ENCODE peak calls at places on chromosomes 11 and 22, in eight cellular contexts. K, E, J, F, W, Z, X and O are unnamed samples.

GRCh38 chr11:113279591-113279990 is 34.8 kb upstream of the TTC12 start:
- DNase-seq in K (no peak), W (no peak), Z (no peak), E (no peak), F (no peak), J (no peak), X (no peak), O (no peak)

GRCh38 chr22:17366830-17367229 is 2.4 kb upstream of the CECR2 start:
- DNase-seq in K (peak), F (peak), E (no peak), X (peak), J (no peak), W (peak), Z (peak), O (no peak)

GRCh38 chr22:25111579-25112517 is 87.8 kb upstream of the CRYBB3 start:
- DNase-seq in F (no peak), K (peak), X (no peak), W (peak), E (no peak), Z (no peak), J (no peak), O (peak)

GRCh38 chr11:8870461-8871282 is 40.3 kb upstream of the AKIP1 start:
- DNase-seq in E (peak), W (peak), F (peak), X (peak), Z (peak), K (peak), J (peak), O (peak)

GRCh38 chr22:30865656-30866055 is 102.9 kb downstream of the MORC2 start:
- DNase-seq in E (no peak), Z (no peak), X (no peak), W (no peak), K (no peak), F (peak), J (no peak), O (no peak)

GRCh38 chr22:32531955-32532818 is 57.6 kb downstream of the FBXO7 start:
- DNase-seq in E (peak), F (peak), W (peak), Z (no peak), J (peak), X (peak), K (no peak), O (peak)

GRCh38 chr11:22832315-22833041 is 2.9 kb upstream of the SVIP start:
- DNase-seq in K (no peak), F (no peak), E (no peak), W (no peak), X (no peak), Z (peak), J (no peak), O (no peak)

GRCh38 chr11:109892321-109892794 is 200.8 kb upstream of the ZC3H12C start:
- DNase-seq in X (peak), E (peak), J (no peak), Z (no peak), K (no peak), F (no peak), W (no peak), O (no peak)

GRCh38 chr11:65891180-65892136 is 985 bp downstream of the CCDC85B start:
- DNase-seq in J (no peak), X (peak), W (no peak), F (peak), Z (peak), K (peak), E (no peak), O (no peak)

GRCh38 chr22:47113880-47114415 is 351.5 kb downstream of the TBC1D22A start:
- DNase-seq in X (no peak), K (no peak), J (no peak), F (no peak), W (no peak), E (no peak), Z (no peak), O (no peak)

GRCh38 chr11:22459053-22459452 is 120.9 kb downstream of the SLC17A6 start:
- DNase-seq in W (no peak), F (no peak), X (no peak), E (no peak), J (no peak), K (no peak), Z (no peak), O (no peak)

GRCh38 chr22:19504900-19505734 is 19.1 kb downstream of the CLDN5 start:
- DNase-seq in E (no peak), K (no peak), F (no peak), X (no peak), W (no peak), J (no peak), Z (no peak), O (no peak)

GRCh38 chr11:77158041-77158695 is 30.1 kb downstream of the MYO7A start:
- DNase-seq in W (no peak), Z (no peak), J (no peak), E (no peak), X (no peak), F (no peak), K (no peak), O (no peak)

GRCh38 chr11:104625246-104625645 is 273.0 kb downstream of the CASP12 start:
- DNase-seq in X (no peak), J (no peak), K (no peak), W (no peak), E (no peak), Z (no peak), F (no peak), O (no peak)

GRCh38 chr11:37177721-37178120 is 579.7 kb upstream of the RAG2 start:
- DNase-seq in X (no peak), Z (no peak), W (no peak), K (no peak), F (no peak), J (no peak), E (no peak), O (no peak)

GRCh38 chr11:6488342-6488741 is 7.0 kb downstream of the TIMM10B start:
- DNase-seq in F (no peak), W (no peak), E (no peak), X (no peak), J (no peak), K (no peak), Z (no peak), O (no peak)

GRCh38 chr22:35598396-35598710 is 18.8 kb downstream of the MB start:
- DNase-seq in K (no peak), X (no peak), W (no peak), J (no peak), Z (no peak), E (no peak), F (no peak), O (no peak)

GRCh38 chr11:11977206-11977938 is 31.1 kb downstream of the DKK3 start:
- DNase-seq in K (peak), W (peak), F (peak), J (peak), Z (peak), E (no peak), X (no peak), O (peak)

GRCh38 chr22:46428602-46429326 is 93.2 kb downstream of the TRMU start:
- DNase-seq in X (no peak), J (no peak), K (no peak), E (no peak), W (no peak), Z (no peak), F (no peak), O (no peak)

GRCh38 chr11:95338430-95338991 is 107.5 kb upstream of the SESN3 start:
- DNase-seq in J (peak), K (peak), X (peak), E (no peak), Z (no peak), W (peak), F (peak), O (no peak)

GRCh38 chr22:47835726-47836125 is 1073.3 kb downstream of the TBC1D22A start:
- DNase-seq in E (no peak), W (no peak), F (no peak), X (no peak), J (no peak), Z (no peak), K (no peak), O (no peak)

GRCh38 chr11:44611088-44611487 is 45.6 kb downstream of the CD82 start:
- DNase-seq in K (no peak), Z (no peak), J (no peak), E (no peak), X (no peak), F (no peak), W (no peak), O (no peak)
- TF ChIP-seq EP300 in K (no peak), Z (no peak), J (no peak), E (no peak), X (no peak), F (no peak), W (no peak), O (no peak)

GRCh38 chr11:1570896-1571759 is 943 bp downstream of the DUSP8 start:
- DNase-seq in K (no peak), F (peak), E (no peak), J (no peak), W (no peak), Z (no peak), X (no peak), O (no peak)
- H3K27ac ChIP-seq in K (peak), F (peak), E (no peak), J (peak), W (peak), Z (peak), X (no peak), O (peak)

GRCh38 chr11:59706518-59707285 is 6.9 kb downstream of the OR10V1 start:
- DNase-seq in K (no peak), Z (peak), E (no peak), X (peak), F (no peak), W (peak), J (no peak), O (peak)
- TF ChIP-seq POLR2A in K (no peak), Z (no peak), E (no peak), X (no peak), F (no peak), W (no peak), J (no peak), O (no peak)

GRCh38 chr11:47533690-47534135 is 19.2 kb downstream of the CELF1 start:
- DNase-seq in K (no peak), W (no peak), J (no peak), F (no peak), Z (no peak), E (no peak), X (no peak), O (no peak)
- TF ChIP-seq EP300 in K (no peak), W (no peak), J (no peak), F (no peak), Z (no peak), E (no peak), X (no peak), O (no peak)

DNA sequence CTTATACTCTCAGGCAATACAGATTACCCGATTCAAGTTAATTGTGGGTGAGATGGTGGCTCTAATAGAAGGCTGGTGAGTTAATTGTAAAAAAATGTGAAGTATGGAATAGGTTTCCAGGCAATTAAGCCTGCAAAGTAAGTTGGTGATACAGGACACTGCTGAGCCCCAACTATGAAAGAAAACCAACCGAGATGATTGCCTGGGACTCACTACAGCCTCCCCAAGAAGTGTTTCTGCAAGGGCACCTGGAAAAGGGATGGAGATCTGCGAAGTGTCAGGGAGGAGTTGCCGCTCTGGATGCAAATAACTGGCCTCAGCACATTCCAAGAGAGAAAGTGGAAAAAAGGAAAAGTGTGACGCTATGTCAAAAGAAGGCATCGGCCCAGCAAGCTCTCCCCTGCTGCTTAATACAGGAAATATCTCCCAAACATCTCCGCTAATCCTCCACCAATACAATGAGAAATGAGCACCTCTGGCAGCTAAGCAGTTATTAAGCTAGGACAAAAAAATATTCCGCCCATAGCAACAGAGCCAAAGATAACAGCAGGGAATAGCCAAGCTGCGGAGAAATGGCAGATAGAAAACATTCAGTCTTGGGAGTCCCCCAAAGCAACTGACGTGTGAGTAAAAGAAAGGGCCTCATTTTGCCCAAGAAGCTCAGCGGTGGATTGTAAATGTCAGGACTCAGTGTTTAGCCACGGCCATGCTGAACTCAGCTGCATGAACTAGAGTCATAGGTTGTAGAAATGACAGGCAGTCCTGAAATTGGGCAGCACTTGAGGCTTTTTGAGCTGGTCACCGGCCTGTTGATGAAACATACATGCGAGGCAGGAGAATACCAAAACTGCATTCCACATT is 133.7 kb downstream of the SNX19 start:
- DNase-seq in E (no peak), Z (no peak), K (no peak), W (no peak), X (no peak), J (no peak), F (no peak), O (no peak)
- H3K27ac ChIP-seq in E (no peak), Z (no peak), K (no peak), W (peak), X (no peak), J (peak), F (peak), O (peak)

GRCh38 chr22:40395607-40396006 is 25.2 kb downstream of the SGSM3 start:
- DNase-seq in F (no peak), K (no peak), X (no peak), Z (no peak), J (no peak), W (no peak), E (no peak), O (no peak)

GRCh38 chr22:40397436-40397835 is 27.0 kb downstream of the SGSM3 start:
- DNase-seq in K (no peak), X (no peak), F (no peak), J (no peak), E (no peak), Z (no peak), W (no peak), O (no peak)

GRCh38 chr22:40394607-40395006 is 24.2 kb downstream of the SGSM3 start:
- DNase-seq in E (no peak), K (no peak), W (no peak), F (no peak), X (no peak), J (no peak), Z (no peak), O (no peak)

GRCh38 chr22:40399661-40400060 is 29.3 kb downstream of the SGSM3 start:
- DNase-seq in E (no peak), J (no peak), K (no peak), X (no peak), Z (no peak), F (no peak), W (no peak), O (no peak)

GRCh38 chr22:40396882-40397281 is 26.5 kb downstream of the SGSM3 start:
- DNase-seq in X (no peak), J (no peak), Z (no peak), E (no peak), K (no peak), W (peak), F (no peak), O (peak)
- TF ChIP-seq POLR2A in X (no peak), J (no peak), Z (no peak), E (no peak), K (no peak), W (no peak), F (no peak), O (no peak)

GRCh38 chr22:40486962-40487602 is 116.7 kb downstream of the SGSM3 start:
- DNase-seq in W (no peak), F (no peak), X (no peak), E (no peak), K (no peak), J (no peak), Z (no peak), O (no peak)

GRCh38 chr22:40484906-40485660 is 114.7 kb downstream of the SGSM3 start:
- DNase-seq in K (no peak), F (no peak), W (no peak), J (no peak), X (no peak), Z (no peak), E (no peak), O (no peak)

GRCh38 chr22:40485813-40486610 is 115.6 kb downstream of the SGSM3 start:
- DNase-seq in K (no peak), X (no peak), F (no peak), E (no peak), Z (no peak), J (no peak), W (no peak), O (no peak)

GRCh38 chr22:40491990-40492631 is 121.7 kb downstream of the SGSM3 start:
- DNase-seq in F (no peak), E (no peak), W (no peak), X (no peak), K (no peak), J (no peak), Z (no peak), O (no peak)

GRCh38 chr22:40487663-40488249 is 117.4 kb downstream of the SGSM3 start:
- DNase-seq in Z (peak), J (no peak), F (no peak), K (no peak), W (no peak), E (no peak), X (no peak), O (no peak)
- TF ChIP-seq EP300 in Z (no peak), J (no peak), F (no peak), K (no peak), W (no peak), E (no peak), X (no peak), O (no peak)

DNA sequence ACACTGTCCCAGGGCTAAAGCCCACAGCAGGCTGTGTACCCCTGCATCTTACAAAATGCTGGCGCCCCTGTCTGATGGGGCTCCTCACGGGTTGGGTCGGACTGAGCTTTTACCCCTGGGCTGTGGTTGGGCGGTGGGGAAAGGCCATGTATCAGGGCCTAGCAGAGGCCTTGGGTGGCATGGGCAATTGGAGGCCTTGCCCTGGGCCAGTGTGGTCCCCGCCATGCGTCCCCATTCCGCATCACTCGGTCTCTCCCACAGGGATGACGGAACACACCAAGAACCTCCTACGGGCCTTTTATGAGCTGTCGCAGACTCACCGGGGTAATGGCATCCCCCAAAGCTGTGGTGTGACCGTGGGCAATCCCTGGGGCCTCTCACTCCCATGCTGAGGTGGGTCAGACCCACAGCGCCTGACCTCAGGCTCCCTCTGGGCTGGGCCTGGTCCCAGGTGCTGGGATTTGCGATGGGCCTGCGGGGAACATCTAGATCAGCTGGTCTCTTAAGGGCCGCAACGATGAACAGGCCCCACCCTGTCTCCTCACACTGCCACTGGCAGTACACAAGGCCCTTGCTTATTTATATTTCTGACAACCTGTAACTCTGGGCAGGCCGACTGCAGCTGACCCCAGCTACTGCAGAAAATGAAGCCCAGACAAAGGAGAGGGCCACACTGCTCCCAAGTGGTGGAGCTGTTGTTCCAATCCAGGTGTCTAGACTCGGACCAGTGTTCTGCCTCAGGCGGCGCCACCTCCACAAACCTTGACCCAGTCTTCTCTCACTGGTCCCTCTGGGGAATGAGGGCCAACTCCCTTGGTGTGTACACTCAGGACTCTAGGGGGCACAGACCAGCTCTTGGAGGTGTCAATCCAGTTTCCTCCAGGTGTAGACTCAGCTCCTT is 12.3 kb downstream of the SLC16A8 start:
- DNase-seq in X (no peak), W (no peak), E (no peak), Z (no peak), K (no peak), J (no peak), F (no peak), O (no peak)
- H3K27ac ChIP-seq in X (no peak), W (no peak), E (no peak), Z (no peak), K (no peak), J (peak), F (no peak), O (no peak)